ENCODE peak calls at places on chromosomes 3 and 15, in five cellular contexts. M is GM12878, Y is K562, J is HL-60, K is esophagus muscularis mucosa. G is an unnamed sample.

GRCh38 chr3:69130689-69131088 is 8.3 kb upstream of the LMOD3 start:
- DNase-seq in Y (no peak), J (no peak), M (no peak), K (no peak), G (no peak)

GRCh38 chr3:117322866-117323265 is 613.3 kb downstream of the TUSC7 start:
- DNase-seq in M (no peak), J (no peak), Y (no peak), K (no peak), G (no peak)

GRCh38 chr15:95138604-95139270 is 907.4 kb downstream of the MCTP2 start:
- DNase-seq in J (no peak), K (no peak), M (no peak), Y (no peak), G (no peak)

GRCh38 chr3:19399356-19399755 is 251.0 kb downstream of the KCNH8 start:
- DNase-seq in J (no peak), K (no peak), M (no peak), Y (no peak), G (no peak)

GRCh38 chr15:38252481-38253311 is at the start of gene SPRED1:
- DNase-seq in J (no peak), K (no peak), M (no peak), Y (peak), G (peak)

GRCh38 chr3:177478170-177478859 is 281.0 kb upstream of the TBL1XR1 start:
- DNase-seq in Y (no peak), M (no peak), K (no peak), J (no peak), G (peak)

GRCh38 chr15:78685925-78686324 is 44.9 kb upstream of the CHRNB4 start:
- DNase-seq in Y (no peak), K (no peak), M (no peak), J (no peak), G (no peak)

GRCh38 chr3:189233225-189233858 is 61.6 kb downstream of the TPRG1 start:
- DNase-seq in J (peak), K (no peak), M (no peak), Y (no peak), G (peak)

GRCh38 chr15:78740904-78741274 is 70.4 kb downstream of the ADAMTS7 start:
- DNase-seq in K (no peak), M (no peak), J (no peak), Y (no peak), G (no peak)

GRCh38 chr3:122497425-122497824 is 17.3 kb downstream of the KPNA1 start:
- DNase-seq in J (peak), Y (no peak), K (no peak), M (peak), G (no peak)

GRCh38 chr3:152320201-152320617 is 51.5 kb downstream of the MBNL1 start:
- DNase-seq in Y (peak), K (no peak), M (no peak), J (no peak), G (no peak)

GRCh38 chr3:125098929-125099328 is 43.1 kb upstream of the HEG1 start:
- DNase-seq in J (no peak), K (no peak), M (no peak), Y (no peak), G (no peak)

GRCh38 chr3:12862387-12862786 is 21.0 kb upstream of the RPL32 start:
- DNase-seq in K (no peak), M (no peak), J (no peak), Y (no peak), G (no peak)

GRCh38 chr3:72657666-72658065 is 190.6 kb downstream of the SHQ1 start:
- DNase-seq in M (peak), Y (no peak), J (peak), K (no peak), G (no peak)

GRCh38 chr15:90143176-90143655 is 40.9 kb upstream of the IDH2 start:
- DNase-seq in M (no peak), K (no peak), J (peak), Y (peak), G (peak)

GRCh38 chr3:102122527-102122926 is 273.2 kb downstream of the NFKBIZ start:
- DNase-seq in Y (no peak), J (no peak), M (no peak), K (no peak), G (no peak)

GRCh38 chr3:181103605-181104004 is 114.1 kb upstream of the DNAJC19 start:
- DNase-seq in Y (peak), J (peak), K (no peak), M (no peak), G (no peak)

GRCh38 chr3:55402886-55403605 is 84.1 kb downstream of the WNT5A start:
- DNase-seq in J (no peak), M (no peak), Y (no peak), K (no peak), G (no peak)

GRCh38 chr15:94236638-94237037 is 5.3 kb downstream of the MCTP2 start:
- DNase-seq in Y (no peak), M (no peak), K (no peak), J (no peak), G (no peak)

GRCh38 chr3:105944281-105944680 is 75.5 kb upstream of the CBLB start:
- DNase-seq in Y (no peak), K (no peak), M (no peak), J (no peak), G (no peak)

GRCh38 chr15:26838742-26839460 is 28.0 kb upstream of the GABRA5 start:
- DNase-seq in M (no peak), K (no peak), Y (peak), J (no peak), G (no peak)

GRCh38 chr3:163573324-163573723 is 1505.0 kb downstream of the SI start:
- DNase-seq in M (no peak), Y (no peak), K (no peak), J (no peak), G (no peak)

GRCh38 chr15:45181491-45182285 is 6.1 kb downstream of the SHF start:
- DNase-seq in Y (no peak), M (no peak), K (no peak), J (peak), G (no peak)

GRCh38 chr15:59553879-59554735 is 57.5 kb upstream of the GCNT3 start:
- DNase-seq in J (no peak), Y (no peak), M (no peak), K (no peak), G (no peak)

GRCh38 chr15:90598053-90598577 is 68.4 kb downstream of the CRTC3 start:
- DNase-seq in M (peak), J (no peak), K (no peak), Y (peak), G (no peak)

GRCh38 chr3:65676592-65676991 is 362.1 kb downstream of the MAGI1 start:
- DNase-seq in M (no peak), K (no peak), J (no peak), Y (no peak), G (no peak)

GRCh38 chr3:61199843-61200242 is 51.4 kb downstream of the FHIT start:
- DNase-seq in K (no peak), Y (no peak), M (no peak), J (no peak), G (no peak)

GRCh38 chr3:191531434-191531833 is 70.5 kb downstream of the PYDC2 start:
- DNase-seq in K (no peak), Y (no peak), J (no peak), M (no peak), G (no peak)

GRCh38 chr15:100211855-100212850 is 129.6 kb downstream of the ADAMTS17 start:
- DNase-seq in K (no peak), M (no peak), Y (no peak), J (no peak), G (no peak)

GRCh38 chr3:8888296-8888915 is 74.9 kb downstream of the RAD18 start:
- DNase-seq in K (no peak), Y (no peak), M (no peak), J (no peak), G (no peak)

GRCh38 chr15:36579792-36580431 is 486 bp downstream of the CDIN1 start:
- DNase-seq in J (no peak), Y (no peak), K (no peak), M (no peak), G (no peak)

GRCh38 chr15:65767264-65767595 is 24.9 kb downstream of the DENND4A start:
- DNase-seq in K (no peak), M (no peak), Y (no peak), J (no peak), G (no peak)

GRCh38 chr3:54698059-54698458 is 229.8 kb downstream of the LRTM1 start:
- DNase-seq in M (no peak), K (peak), J (no peak), Y (no peak), G (no peak)

GRCh38 chr3:492586-493296 is 296.2 kb downstream of the CHL1 start:
- DNase-seq in M (no peak), J (no peak), Y (no peak), K (no peak), G (no peak)

GRCh38 chr3:35422826-35423601 is 216.3 kb upstream of the ARPP21 start:
- DNase-seq in M (no peak), J (peak), Y (no peak), K (no peak), G (no peak)

GRCh38 chr3:32891365-32891764 is 60.1 kb upstream of the CCR4 start:
- DNase-seq in Y (no peak), J (no peak), M (no peak), K (no peak), G (no peak)

DNA sequence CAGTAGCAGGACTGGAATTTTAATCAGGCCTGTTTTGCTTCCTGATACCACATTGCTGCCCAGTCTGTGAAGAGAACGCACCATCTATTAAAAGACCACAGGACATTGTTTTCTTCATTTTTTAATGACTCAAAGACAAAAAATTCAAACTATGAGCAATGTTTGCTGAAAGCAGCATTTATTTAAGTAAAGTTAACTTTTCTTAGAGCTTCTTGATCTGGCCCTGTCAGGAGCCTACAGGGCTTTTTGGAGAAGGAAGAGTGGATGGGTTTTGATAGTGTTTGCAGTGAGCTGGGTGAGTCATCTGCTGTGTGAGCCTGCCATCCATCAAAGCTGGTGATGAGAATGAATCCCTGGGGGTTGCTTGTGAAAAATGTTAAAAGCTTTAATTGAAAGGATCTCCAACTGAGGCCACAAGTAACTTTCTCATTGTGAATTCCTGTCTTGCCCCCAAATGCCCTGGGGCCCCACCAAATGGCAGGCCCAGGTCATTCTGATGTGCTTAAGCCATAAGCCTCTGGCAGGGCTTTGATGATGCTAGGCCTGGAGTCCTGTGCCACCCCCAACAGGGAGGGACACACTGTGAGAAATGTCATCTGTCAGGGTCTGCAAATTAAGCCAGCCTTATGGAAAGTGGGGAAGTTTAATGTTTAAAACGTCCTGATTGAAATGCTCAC is 136.2 kb upstream of the PFN2 start:
- DNase-seq in K (no peak), J (no peak), Y (no peak), M (no peak), G (no peak)
- H3K4me3 ChIP-seq in K (no peak), J (no peak), Y (no peak), M (no peak), G (no peak)

DNA sequence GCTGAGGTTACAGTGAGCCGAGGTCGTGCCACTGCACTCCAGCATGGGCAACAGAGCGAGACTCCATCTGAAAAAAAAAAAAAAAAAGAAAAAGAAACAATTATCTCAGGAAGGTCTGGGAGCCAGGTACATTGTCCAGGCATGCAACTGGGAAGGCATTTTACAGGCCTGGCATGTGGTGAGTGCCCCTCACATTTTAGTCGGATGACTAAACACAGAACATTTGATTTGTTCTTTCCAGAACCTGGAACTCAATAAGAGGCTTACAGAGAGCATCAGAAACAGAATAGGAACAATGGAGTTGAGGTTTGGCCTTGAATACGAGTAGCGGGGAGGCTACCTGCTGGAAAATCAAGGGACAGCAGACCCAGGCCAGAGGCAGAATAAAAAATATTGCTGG is 33.7 kb upstream of the IGF1R start:
- DNase-seq in K (no peak), Y (no peak), M (no peak), J (no peak), G (peak)
- TF ChIP-seq POLR2AphosphoS5 in K (no peak), Y (no peak), M (no peak), J (no peak), G (no peak)

DNA sequence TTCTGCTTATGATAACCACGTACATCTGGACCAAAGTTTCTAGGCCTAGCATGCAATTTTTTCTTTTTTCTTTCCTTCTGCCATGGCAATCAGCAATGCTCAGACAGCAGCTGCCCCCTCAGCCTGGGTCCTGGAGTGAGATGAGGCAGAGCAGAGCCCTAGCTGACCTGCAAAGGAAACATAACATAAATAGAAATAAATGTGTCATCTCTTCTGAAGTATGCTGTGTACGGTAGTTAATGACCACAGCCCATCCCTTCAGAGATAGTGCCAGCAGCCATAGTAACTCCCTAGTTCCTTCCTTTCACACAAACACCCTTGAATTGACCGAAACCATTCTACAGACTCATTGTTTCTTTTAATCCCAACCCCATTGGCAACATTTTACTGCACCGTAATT is 8.4 kb upstream of the CD47 start:
- DNase-seq in M (no peak), Y (no peak), K (no peak), J (no peak), G (no peak)
- H3K4me3 ChIP-seq in M (no peak), Y (no peak), K (no peak), J (no peak), G (no peak)

GRCh38 chr3:56990295-56991015 is 70.0 kb upstream of the SPATA12 start:
- DNase-seq in M (no peak), Y (no peak), K (no peak), J (no peak), G (no peak)

GRCh38 chr3:56988874-56989433 is 71.5 kb upstream of the SPATA12 start:
- DNase-seq in K (no peak), J (peak), M (no peak), Y (peak), G (peak)

GRCh38 chr3:56987238-56987932 is 73.1 kb upstream of the SPATA12 start:
- DNase-seq in K (no peak), M (no peak), Y (no peak), J (no peak), G (no peak)

GRCh38 chr3:56988458-56988857 is 72.0 kb upstream of the SPATA12 start:
- DNase-seq in J (no peak), K (no peak), M (no peak), Y (no peak), G (no peak)

DNA sequence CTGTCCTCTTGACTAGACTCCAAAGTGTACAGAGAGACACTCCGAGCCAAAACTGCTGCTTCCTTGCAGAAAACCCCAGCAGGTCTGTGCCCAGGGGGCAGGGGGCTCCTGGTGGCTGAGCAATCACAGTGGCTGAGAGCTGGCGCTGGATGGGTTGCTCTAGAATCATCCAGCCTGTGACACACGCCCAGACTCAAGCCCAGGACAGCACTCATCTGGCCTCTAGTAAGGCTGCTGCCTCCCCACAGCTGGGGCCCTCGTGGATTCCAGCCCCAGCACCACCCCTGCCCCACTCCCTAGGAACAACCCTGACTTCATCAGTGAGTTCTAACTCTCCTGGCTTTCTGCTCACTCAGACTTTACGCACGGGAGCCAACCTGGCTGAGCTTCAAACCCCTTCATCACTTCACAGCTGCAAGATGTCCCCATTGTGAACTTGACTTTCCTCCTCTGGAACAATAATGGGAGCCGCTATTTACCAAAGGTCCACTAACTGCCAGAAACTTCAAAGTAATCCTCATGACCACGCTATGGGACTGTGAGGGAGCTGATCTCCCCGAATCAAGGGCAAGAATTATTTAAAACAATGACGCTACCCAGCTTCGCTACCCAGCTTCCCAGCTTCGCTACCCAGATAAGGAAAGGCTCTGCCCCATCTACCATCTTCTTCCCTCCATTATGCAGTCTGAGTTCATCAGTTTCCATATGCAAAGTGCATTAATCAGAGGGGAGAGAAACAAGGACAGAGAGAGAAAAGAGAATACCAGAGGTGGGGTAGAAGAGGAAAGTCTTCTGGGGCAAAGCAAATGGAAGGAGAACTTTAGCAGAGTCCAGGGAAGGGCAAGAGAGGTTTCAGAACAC is 70.8 kb upstream of the SPATA12 start:
- DNase-seq in J (no peak), K (no peak), M (no peak), Y (no peak), G (no peak)
- TF ChIP-seq POLR2AphosphoS5 in J (no peak), K (peak), M (no peak), Y (no peak), G (no peak)

GRCh38 chr3:149195221-149195620 is 26.4 kb downstream of the CP start:
- DNase-seq in J (no peak), Y (no peak), M (no peak), K (no peak), G (no peak)

GRCh38 chr3:149198611-149199010 is 23.0 kb downstream of the CP start:
- DNase-seq in J (no peak), Y (no peak), M (no peak), K (no peak), G (no peak)

GRCh38 chr3:149199474-149199873 is 22.2 kb downstream of the CP start:
- DNase-seq in K (no peak), Y (no peak), J (no peak), M (no peak), G (no peak)

DNA sequence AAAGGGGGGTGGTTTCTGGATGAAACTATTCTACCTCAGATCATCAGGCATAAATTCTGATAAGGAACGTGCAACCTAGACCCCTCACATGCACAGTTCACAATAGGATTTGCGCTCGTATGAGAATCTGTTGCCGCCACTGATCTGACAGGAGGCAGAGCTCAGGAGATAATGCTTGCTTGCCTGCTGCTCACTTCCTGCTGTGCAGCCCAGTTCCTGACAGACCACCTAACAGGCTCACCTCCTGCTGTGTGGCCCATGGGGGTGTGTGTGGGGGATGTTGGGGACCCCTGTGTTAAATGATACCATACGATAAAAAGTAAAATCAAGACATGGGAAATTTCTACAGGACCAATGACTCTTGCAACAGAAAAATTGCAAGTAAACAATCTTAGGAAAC is 24.0 kb downstream of the CP start:
- DNase-seq in J (no peak), Y (no peak), K (no peak), M (no peak), G (no peak)
- H3K4me3 ChIP-seq in J (no peak), Y (no peak), K (peak), M (no peak), G (no peak)

GRCh38 chr3:187139126-187139894 is at the start of gene RPL39L:
- DNase-seq in J (peak), M (peak), K (peak), Y (peak), G (peak)
- TF ChIP-seq POLR2AphosphoS5 in J (peak), M (peak), K (peak), Y (peak), G (peak)

GRCh38 chr3:21662403-21662802 is 88.6 kb downstream of the ZNF385D start:
- DNase-seq in M (no peak), Y (no peak), J (no peak), K (no peak), G (no peak)

GRCh38 chr3:21668012-21668411 is 83.0 kb downstream of the ZNF385D start:
- DNase-seq in M (no peak), K (no peak), Y (no peak), J (no peak), G (no peak)

GRCh38 chr3:21664996-21665395 is 86.0 kb downstream of the ZNF385D start:
- DNase-seq in Y (no peak), J (no peak), K (no peak), M (no peak), G (no peak)

GRCh38 chr3:21670386-21670785 is 80.6 kb downstream of the ZNF385D start:
- DNase-seq in M (no peak), Y (no peak), K (no peak), J (no peak), G (no peak)

GRCh38 chr3:21665444-21665843 is 85.6 kb downstream of the ZNF385D start:
- DNase-seq in M (no peak), J (no peak), K (no peak), Y (no peak), G (no peak)
- H3K4me3 ChIP-seq in M (no peak), J (no peak), K (no peak), Y (no peak), G (no peak)

GRCh38 chr3:100260685-100261480 is at the start of gene TBC1D23:
- DNase-seq in Y (peak), J (peak), K (peak), M (peak), G (peak)

GRCh38 chr3:100257601-100258000 is 3.2 kb upstream of the TBC1D23 start:
- DNase-seq in M (no peak), J (no peak), K (no peak), Y (no peak), G (no peak)

GRCh38 chr3:100261481-100261903 is 700 bp downstream of the TBC1D23 start:
- DNase-seq in Y (no peak), K (no peak), M (no peak), J (no peak), G (no peak)

GRCh38 chr3:100263583-100263982 is 2.8 kb downstream of the TBC1D23 start:
- DNase-seq in J (no peak), M (no peak), Y (no peak), K (no peak), G (no peak)

GRCh38 chr3:100260081-100260684 is 609 bp upstream of the TBC1D23 start:
- DNase-seq in Y (peak), K (no peak), J (peak), M (no peak), G (no peak)
- TF ChIP-seq POLR2AphosphoS5 in Y (no peak), K (peak), J (no peak), M (no peak), G (peak)

GRCh38 chr3:114400369-114400768 is 106.5 kb downstream of the TIGIT start:
- DNase-seq in Y (no peak), K (no peak), M (no peak), J (no peak), G (no peak)
- H3K4me3 ChIP-seq in Y (no peak), K (peak), M (no peak), J (no peak), G (peak)

G was measured in breast epithelium.